ENCODE peak calls at places on chromosomes 5 and 9, in eight cellular contexts. B is globus pallidus, K is COR-L47, M is foreskin fibroblast, N is Calu3, I is AG08395, Q is Right ventricle myocardium inferior, T is LoVo. R is an unnamed sample.

GRCh38 chr5:135038829-135039525 is 4.9 kb upstream of the PITX1 start:
- DNase-seq in B (no peak), K (no peak), M (no peak), N (peak), I (peak), Q (no peak), T (no peak), R (no peak)

GRCh38 chr5:132473608-132474007 is 17.0 kb downstream of the IRF1 start:
- DNase-seq in B (no peak), K (no peak), M (no peak), N (no peak), I (no peak), Q (no peak), T (no peak), R (no peak)

GRCh38 chr5:69364850-69365249 is 4.5 kb downstream of the AK6 start:
- DNase-seq in B (no peak), K (no peak), M (no peak), N (no peak), I (no peak), Q (no peak), T (no peak), R (no peak)

GRCh38 chr5:168288349-168289245 is 2.8 kb upstream of the WWC1 start:
- DNase-seq in B (no peak), K (no peak), M (no peak), N (peak), I (no peak), Q (no peak), T (peak), R (peak)

GRCh38 chr5:92147263-92147662 is 764.1 kb upstream of the ARRDC3 start:
- DNase-seq in B (no peak), K (no peak), M (no peak), N (no peak), I (no peak), Q (no peak), T (no peak), R (no peak)

GRCh38 chr9:1647776-1648175 is 367.4 kb upstream of the SMARCA2 start:
- DNase-seq in B (no peak), K (no peak), M (peak), N (no peak), I (no peak), Q (no peak), T (no peak), R (no peak)

GRCh38 chr5:76401801-76402250 is 1.3 kb upstream of the IQGAP2 start:
- DNase-seq in B (no peak), K (no peak), M (no peak), N (no peak), I (no peak), Q (no peak), T (no peak), R (no peak)

GRCh38 chr5:158979290-158979689 is 120.4 kb downstream of the EBF1 start:
- DNase-seq in B (no peak), K (no peak), M (no peak), N (no peak), I (no peak), Q (no peak), T (no peak), R (no peak)

GRCh38 chr9:21479152-21479702 is 2.9 kb downstream of the IFNE start:
- DNase-seq in B (no peak), K (no peak), M (no peak), N (no peak), I (no peak), Q (no peak), T (no peak), R (no peak)

GRCh38 chr5:143533978-143534763 is 130.7 kb upstream of the NR3C1 start:
- DNase-seq in B (no peak), K (no peak), M (no peak), N (no peak), I (no peak), Q (no peak), T (no peak), R (no peak)

GRCh38 chr5:2996248-2996647 is 244.8 kb upstream of the IRX2 start:
- DNase-seq in B (no peak), K (no peak), M (no peak), N (no peak), I (no peak), Q (no peak), T (no peak), R (no peak)

GRCh38 chr9:4679268-4680177 is at the start of gene CDC37L1:
- DNase-seq in B (peak), K (peak), M (peak), N (peak), I (peak), Q (peak), T (peak), R (peak)

GRCh38 chr5:150780180-150780692 is 1.7 kb downstream of the SMIM3 start:
- DNase-seq in B (no peak), K (no peak), M (peak), N (no peak), I (peak), Q (peak), T (no peak), R (no peak)

GRCh38 chr5:149053027-149053705 is 9.7 kb downstream of the SH3TC2 start:
- DNase-seq in B (no peak), K (no peak), M (peak), N (no peak), I (peak), Q (no peak), T (peak), R (no peak)

GRCh38 chr9:109520475-109521132 is 22.5 kb upstream of the PTPN3 start:
- DNase-seq in B (peak), K (peak), M (peak), N (peak), I (peak), Q (no peak), T (peak), R (peak)

GRCh38 chr5:171427318-171428167 is 8.1 kb downstream of the FGF18 start:
- DNase-seq in B (no peak), K (no peak), M (no peak), N (no peak), I (no peak), Q (peak), T (no peak), R (no peak)

GRCh38 chr5:3191585-3191984 is 404.0 kb upstream of the IRX1 start:
- DNase-seq in B (no peak), K (no peak), M (no peak), N (no peak), I (no peak), Q (no peak), T (no peak), R (no peak)

GRCh38 chr5:158212915-158213314 is 354.0 kb upstream of the CLINT1 start:
- DNase-seq in B (no peak), K (no peak), M (no peak), N (peak), I (no peak), Q (peak), T (no peak), R (peak)

GRCh38 chr9:120905794-120906248 is 20.8 kb downstream of the TRAF1 start:
- DNase-seq in B (no peak), K (peak), M (no peak), N (no peak), I (no peak), Q (no peak), T (no peak), R (no peak)

GRCh38 chr9:78029601-78030552 is 1.7 kb downstream of the GNAQ start:
- DNase-seq in B (peak), K (no peak), M (no peak), N (no peak), I (no peak), Q (peak), T (no peak), R (no peak)

GRCh38 chr5:56415356-56415765 is 182.2 kb upstream of the ANKRD55 start:
- DNase-seq in B (peak), K (no peak), M (peak), N (peak), I (peak), Q (peak), T (no peak), R (no peak)

GRCh38 chr9:36214571-36214970 is 23.9 kb downstream of the CLTA start:
- DNase-seq in B (no peak), K (no peak), M (peak), N (no peak), I (no peak), Q (no peak), T (no peak), R (no peak)

GRCh38 chr5:102911973-102912372 is 156.9 kb downstream of the PAM start:
- DNase-seq in B (no peak), K (peak), M (peak), N (no peak), I (peak), Q (no peak), T (peak), R (peak)

GRCh38 chr9:69168709-69169217 is 5.3 kb upstream of the TJP2 start:
- DNase-seq in B (no peak), K (peak), M (no peak), N (no peak), I (no peak), Q (no peak), T (no peak), R (no peak)

GRCh38 chr9:104494808-104495207 is 9.3 kb upstream of the OR13F1 start:
- DNase-seq in B (no peak), K (peak), M (no peak), N (no peak), I (no peak), Q (no peak), T (no peak), R (no peak)

GRCh38 chr9:124020520-124021384 is 9.2 kb downstream of the LHX2 start:
- DNase-seq in B (no peak), K (no peak), M (no peak), N (no peak), I (no peak), Q (no peak), T (no peak), R (no peak)

GRCh38 chr5:124718376-124718775 is 28.1 kb downstream of the ZNF608 start:
- DNase-seq in B (peak), K (peak), M (no peak), N (no peak), I (no peak), Q (no peak), T (peak), R (no peak)

GRCh38 chr5:39323542-39323941 is 40.8 kb downstream of the C9 start:
- DNase-seq in B (no peak), K (no peak), M (no peak), N (no peak), I (no peak), Q (no peak), T (no peak), R (no peak)

GRCh38 chr5:60487885-60488425 is 212.0 kb downstream of the DEPDC1B start:
- DNase-seq in B (no peak), K (no peak), M (peak), N (peak), I (peak), Q (no peak), T (no peak), R (no peak)